ENCODE peak calls at places on chromosomes 3 and 15, in nine cellular contexts. N, W, Y, T, P, M, A, O and G are unnamed samples.
A peak's percentile ranks its signal among the peaks of the same experiment; 100 is the strongest.

GRCh38 chr15:92880796-92881569 is 19.1 kb upstream of the CHD2 start:
- DNase-seq in N (no peak), W (no peak), Y (no peak), T (no peak), P (peak; percentile 57), M (no peak), A (no peak), O (no peak), G (no peak)

GRCh38 chr3:96970211-96970610 is 155.8 kb downstream of the EPHA6 start:
- DNase-seq in N (no peak), W (no peak), Y (no peak), T (no peak), P (no peak), M (no peak), A (no peak), O (no peak), G (no peak)

GRCh38 chr15:78682013-78682651 is 41.1 kb upstream of the CHRNB4 start:
- DNase-seq in N (peak; percentile 48), W (no peak), Y (no peak), T (no peak), P (no peak), M (no peak), A (no peak), O (no peak), G (no peak)

GRCh38 chr3:117788499-117788898 is 1078.9 kb downstream of the TUSC7 start:
- DNase-seq in N (no peak), W (no peak), Y (no peak), T (no peak), P (no peak), M (no peak), A (peak; percentile 51), O (no peak), G (no peak)

GRCh38 chr15:56772868-56773639 is 39.7 kb upstream of the ZNF280D start:
- DNase-seq in N (no peak), W (no peak), Y (no peak), T (no peak), P (no peak), M (no peak), A (no peak), O (no peak), G (no peak)

GRCh38 chr3:43214616-43215015 is 71.7 kb upstream of the SNRK start:
- DNase-seq in N (no peak), W (no peak), Y (no peak), T (no peak), P (no peak), M (no peak), A (no peak), O (no peak), G (no peak)

GRCh38 chr3:4778740-4779139 is 200.5 kb upstream of the BHLHE40 start:
- DNase-seq in N (no peak), W (no peak), Y (no peak), T (no peak), P (no peak), M (no peak), A (no peak), O (no peak), G (no peak)

GRCh38 chr15:64045774-64046346 is 425 bp downstream of the DAPK2 start:
- DNase-seq in N (no peak), W (peak; percentile 35), Y (peak; percentile 62), T (peak; percentile 27), P (peak; percentile 46), M (no peak), A (peak; percentile 81), O (no peak), G (peak; percentile 12)

GRCh38 chr3:133504736-133505135 is 68.8 kb upstream of the CDV3 start:
- DNase-seq in N (no peak), W (no peak), Y (no peak), T (no peak), P (no peak), M (no peak), A (no peak), O (no peak), G (no peak)

GRCh38 chr3:133503409-133503808 is 70.1 kb upstream of the CDV3 start:
- DNase-seq in N (no peak), W (no peak), Y (no peak), T (no peak), P (no peak), M (no peak), A (no peak), O (no peak), G (no peak)

GRCh38 chr3:133506215-133506901 is 67.1 kb upstream of the CDV3 start:
- DNase-seq in N (no peak), W (no peak), Y (no peak), T (no peak), P (no peak), M (peak; percentile 60), A (no peak), O (no peak), G (no peak)

GRCh38 chr3:133509482-133509881 is 64.0 kb upstream of the CDV3 start:
- DNase-seq in N (no peak), W (no peak), Y (no peak), T (no peak), P (no peak), M (no peak), A (no peak), O (no peak), G (no peak)

DNA sequence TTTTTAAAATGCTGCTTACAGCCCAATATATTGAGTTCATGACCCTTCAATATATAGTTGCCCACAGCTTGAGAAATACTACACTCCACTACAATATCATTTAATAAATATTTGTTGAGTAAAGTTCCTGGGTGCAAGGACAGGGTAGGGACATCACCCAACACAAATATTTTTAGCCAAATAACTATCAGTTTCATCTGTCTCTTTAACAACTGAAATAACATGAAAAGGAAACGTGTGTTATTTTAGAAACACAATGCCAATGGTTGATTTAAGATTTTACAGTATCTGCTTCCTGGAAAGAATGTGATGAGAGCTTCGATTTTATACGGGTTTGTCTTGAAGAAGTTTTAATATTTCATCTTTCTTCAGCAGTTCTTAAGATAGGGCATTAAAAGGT is 67.7 kb upstream of the CDV3 start:
- DNase-seq in N (no peak), W (no peak), Y (no peak), T (no peak), P (no peak), M (no peak), A (no peak), O (no peak), G (no peak)
- H3K27ac ChIP-seq in N (no peak overlapping the region), W (peak overlapping the region; percentile 75), Y (no peak overlapping the region), T (peak overlapping the region; percentile 36), P (peak overlapping the region; percentile 3), M (peak overlapping the region; percentile 59), A (no peak overlapping the region), O (no peak overlapping the region), G (no peak overlapping the region)

DNA sequence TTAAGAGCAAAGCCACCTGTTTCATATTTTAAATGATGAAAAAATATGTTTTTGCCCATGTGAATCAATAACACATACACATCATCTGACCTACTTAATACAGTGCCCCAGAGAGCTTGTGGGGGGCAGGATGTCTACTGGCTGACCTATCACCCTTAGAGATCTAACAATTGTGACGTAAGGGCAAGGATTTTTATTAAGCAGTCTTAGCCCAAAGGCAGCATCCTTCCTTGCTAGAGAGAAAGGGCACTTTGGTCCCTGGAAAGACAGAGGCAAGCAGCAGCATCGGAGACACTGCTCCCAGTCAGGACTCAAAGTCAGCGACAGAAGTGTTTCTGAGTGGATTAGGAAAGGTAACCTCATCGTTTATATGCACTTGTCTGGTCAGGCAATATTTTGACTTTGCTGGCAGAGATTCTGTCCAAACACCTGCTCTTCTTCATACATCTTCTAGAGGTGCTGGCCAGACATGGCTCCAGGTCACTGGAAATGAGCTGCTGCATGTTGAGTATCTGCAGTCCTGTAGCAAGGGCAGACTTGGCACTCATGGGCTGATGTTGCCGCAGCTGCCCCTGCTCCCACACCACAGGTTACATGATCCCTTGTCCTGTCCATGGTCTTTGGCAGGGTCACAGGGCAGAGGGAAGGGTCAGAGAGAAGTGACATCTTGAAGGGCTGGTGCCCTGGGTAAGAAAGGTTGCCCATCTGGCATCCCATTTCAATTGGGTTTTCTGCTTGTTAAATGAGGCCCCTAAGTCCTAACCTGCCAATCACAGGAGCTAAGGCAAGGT is 1.8 kb downstream of the CXCR6 start:
- DNase-seq in N (no peak), W (no peak), Y (peak; percentile 45), T (no peak), P (no peak), M (peak; percentile 36), A (no peak), O (no peak), G (no peak)
- H3K4me3 ChIP-seq in N (no peak overlapping the region), W (no peak overlapping the region), Y (no peak overlapping the region), T (no peak overlapping the region), P (no peak overlapping the region), M (no peak overlapping the region), A (no peak overlapping the region), O (no peak overlapping the region), G (no peak overlapping the region)

DNA sequence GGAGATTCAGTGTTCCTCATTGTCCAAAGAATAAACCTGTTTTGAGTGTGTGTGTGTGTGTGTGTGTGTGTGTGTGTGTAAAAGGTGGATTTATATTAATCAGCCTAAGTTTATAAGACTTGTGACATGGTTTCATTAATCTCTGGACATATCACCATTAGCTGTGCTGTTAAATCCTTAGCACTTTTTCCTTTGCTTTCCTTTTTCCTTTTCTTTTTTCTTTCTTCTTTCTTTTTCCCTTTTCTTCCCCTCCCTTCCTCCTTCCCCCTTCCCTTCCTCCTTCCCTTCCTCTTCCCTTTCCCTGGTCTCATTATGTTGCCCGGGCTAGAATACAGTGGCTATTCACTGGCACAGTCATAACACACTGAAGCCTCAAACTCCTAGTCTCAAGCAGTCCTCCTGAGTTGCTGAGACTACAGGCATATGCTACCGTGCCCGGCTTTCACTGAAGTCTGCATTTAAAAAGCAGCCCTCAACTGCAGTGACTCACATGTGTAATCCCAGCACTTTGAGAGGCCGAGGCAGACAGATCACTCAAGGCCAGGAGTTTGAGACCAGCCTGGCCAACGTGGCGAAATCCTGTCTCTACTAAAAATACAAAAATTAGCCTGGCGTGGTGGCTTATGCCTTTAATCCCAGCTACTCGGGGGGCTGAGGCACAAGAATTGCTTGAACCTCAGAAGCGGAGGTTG is 28.6 kb upstream of the ITPKA start:
- DNase-seq in N (no peak), W (no peak), Y (no peak), T (no peak), P (no peak), M (no peak), A (no peak), O (no peak), G (no peak)
- H3K36me3 ChIP-seq in N (peaks cover 64% of the 10 kb centered on the region), W (peaks cover 6% of the 10 kb centered on the region), Y (peaks cover 97% of the 10 kb centered on the region), T (peaks cover 6% of the 10 kb centered on the region), P (no peaks in the 10 kb centered on the region), M (peaks cover 26% of the 10 kb centered on the region), A (peaks cover 70% of the 10 kb centered on the region), O (peaks cover 5% of the 10 kb centered on the region), G (peaks cover 78% of the 10 kb centered on the region)

GRCh38 chr3:124861041-124861440 is 26.1 kb downstream of the ITGB5 start:
- DNase-seq in N (no peak), W (no peak), Y (no peak), T (no peak), P (no peak), M (no peak), A (no peak), O (no peak), G (no peak)

GRCh38 chr3:124856687-124857086 is 30.5 kb downstream of the ITGB5 start:
- DNase-seq in N (no peak), W (no peak), Y (no peak), T (no peak), P (no peak), M (no peak), A (no peak), O (no peak), G (no peak)

GRCh38 chr3:124858275-124858674 is 28.9 kb downstream of the ITGB5 start:
- DNase-seq in N (no peak), W (no peak), Y (no peak), T (no peak), P (no peak), M (no peak), A (no peak), O (no peak), G (no peak)

GRCh38 chr3:124860599-124860998 is 26.6 kb downstream of the ITGB5 start:
- DNase-seq in N (peak; percentile 83), W (peak; percentile 49), Y (peak; percentile 87), T (peak; percentile 50), P (peak; percentile 44), M (no peak), A (no peak), O (peak; percentile 88), G (no peak)

DNA sequence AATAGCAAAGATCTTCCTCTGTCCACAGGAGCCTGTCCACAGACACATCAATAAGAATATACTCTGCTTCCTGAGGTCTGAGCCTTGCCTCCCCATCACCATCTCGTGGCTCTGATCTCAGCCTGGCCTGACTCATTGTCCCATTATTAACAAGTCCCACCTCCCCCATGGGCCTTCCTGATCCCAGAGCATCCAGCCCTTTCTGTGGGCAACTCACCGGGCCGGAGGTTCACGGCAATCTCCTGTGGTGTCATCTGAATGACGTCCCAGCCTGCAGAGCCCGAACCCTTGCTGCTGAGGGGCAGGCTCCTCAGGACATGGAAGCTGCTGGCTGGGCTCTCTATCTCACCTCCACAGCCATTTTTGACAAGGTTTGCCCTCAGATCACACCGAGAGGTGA is 28.1 kb downstream of the ITGB5 start:
- DNase-seq in N (no peak), W (no peak), Y (no peak), T (no peak), P (no peak), M (no peak), A (peak; percentile 68), O (peak; percentile 60), G (no peak)
- H3K27ac ChIP-seq in N (peak overlapping the region; percentile 65), W (peak overlapping the region; percentile 71), Y (peak overlapping the region; percentile 69), T (peak overlapping the region; percentile 12), P (no peak overlapping the region), M (no peak overlapping the region), A (no peak overlapping the region), O (peak overlapping the region; percentile 6), G (no peak overlapping the region)